ENCODE peak calls at places on chromosomes 12 and 14, in seven cellular contexts. M, I, R, W, G, U and E are unnamed samples.
A peak's percentile ranks its signal among the peaks of the same experiment; 100 is the strongest.

GRCh38 chr12:3168775-3169221 is 91.6 kb downstream of the TSPAN9 start:
- DNase-seq in M (no peak), I (peak; percentile 86), R (peak; percentile 97), W (no peak), G (no peak), U (no peak), E (no peak)

GRCh38 chr12:102479099-102479887 is 1.1 kb downstream of the IGF1 start:
- DNase-seq in M (no peak), I (no peak), R (no peak), W (no peak), G (no peak), U (no peak), E (no peak)

GRCh38 chr14:75884198-75884611 is 97.6 kb downstream of the TGFB3 start:
- DNase-seq in M (no peak), I (no peak), R (no peak), W (no peak), G (no peak), U (peak; percentile 52), E (no peak)

GRCh38 chr14:101539929-101540328 is 21.4 kb upstream of the DIO3 start:
- DNase-seq in M (no peak), I (no peak), R (no peak), W (peak; percentile 26), G (no peak), U (no peak), E (no peak)

GRCh38 chr14:57461777-57462320 is 31.8 kb downstream of the CCDC198 start:
- DNase-seq in M (no peak), I (no peak), R (no peak), W (no peak), G (no peak), U (no peak), E (no peak)

GRCh38 chr12:124493809-124494750 is 73.3 kb downstream of the NCOR2 start:
- DNase-seq in M (no peak), I (no peak), R (no peak), W (peak; percentile 47), G (no peak), U (peak; percentile 65), E (peak; percentile 87)

GRCh38 chr14:44461811-44462210 is 45.3 kb downstream of the FSCB start:
- DNase-seq in M (no peak), I (no peak), R (no peak), W (no peak), G (no peak), U (no peak), E (no peak)

GRCh38 chr14:54338696-54339317 is 58.0 kb upstream of the CDKN3 start:
- DNase-seq in M (no peak), I (peak; percentile 18), R (no peak), W (no peak), G (no peak), U (peak; percentile 58), E (no peak)

GRCh38 chr14:61466249-61466904 is 145.0 kb downstream of the PRKCH start:
- DNase-seq in M (no peak), I (peak; percentile 52), R (peak; percentile 94), W (peak; percentile 94), G (peak; percentile 40), U (no peak), E (no peak)

GRCh38 chr12:47312794-47313426 is 233.2 kb upstream of the AMIGO2 start:
- DNase-seq in M (no peak), I (no peak), R (no peak), W (no peak), G (no peak), U (peak; percentile 92), E (no peak)

DNA sequence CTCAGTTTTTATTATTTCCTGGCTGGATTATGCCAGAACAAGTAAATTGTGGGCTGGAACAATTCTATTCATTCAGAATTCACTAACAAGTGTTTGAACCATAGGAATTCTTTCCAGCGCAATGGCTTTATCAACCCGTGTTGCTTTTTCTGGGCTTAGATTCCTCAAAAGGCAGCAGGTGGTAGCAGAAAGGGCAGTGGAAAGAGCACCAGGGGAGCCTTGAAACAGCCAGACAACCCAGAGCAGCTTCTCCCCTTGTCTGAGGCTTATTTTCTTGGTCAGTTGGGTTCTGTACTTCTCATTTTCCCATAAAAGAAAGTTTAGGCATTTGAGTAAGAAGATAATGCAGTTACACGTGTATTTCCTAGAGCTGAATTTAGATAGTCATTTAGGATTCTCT is 130.7 kb downstream of the OTOGL start:
- DNase-seq in M (no peak), I (no peak), R (no peak), W (peak; percentile 32), G (no peak), U (no peak), E (no peak)
- H3K27ac ChIP-seq in M (no peak overlapping the region), I (no peak overlapping the region), R (no peak overlapping the region), W (peak overlapping the region; percentile 37), G (no peak overlapping the region), U (no peak overlapping the region), E (no peak overlapping the region)

DNA sequence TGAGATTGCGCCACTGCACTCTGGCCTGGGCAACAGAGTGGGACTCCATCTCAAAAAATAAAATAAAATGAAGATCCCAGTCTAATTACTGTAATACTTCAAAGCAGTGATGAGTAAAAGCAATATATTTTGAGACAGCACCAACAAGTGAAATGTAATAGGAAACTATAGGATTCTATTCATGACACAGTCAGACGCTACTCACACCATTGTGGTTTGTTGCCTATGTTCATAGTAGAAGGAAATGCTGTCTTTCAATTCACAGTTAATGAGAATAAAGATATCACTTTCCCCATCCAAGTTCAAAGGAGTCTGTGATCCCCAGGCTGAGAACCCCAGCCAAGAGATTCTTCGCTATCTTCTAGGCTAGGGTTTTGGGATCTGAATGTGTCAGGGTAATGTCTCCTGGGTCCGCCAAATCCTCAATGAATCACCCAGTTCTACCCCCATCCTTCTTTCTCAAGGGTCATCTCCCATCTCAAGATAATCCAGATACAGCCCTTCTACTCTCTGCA is 16.6 kb upstream of the DTX1 start:
- DNase-seq in M (no peak), I (no peak), R (no peak), W (no peak), G (no peak), U (no peak), E (no peak)
- H3K27ac ChIP-seq in M (no peak overlapping the region), I (no peak overlapping the region), R (peak overlapping the region; percentile 89), W (no peak overlapping the region), G (no peak overlapping the region), U (no peak overlapping the region), E (peak overlapping the region; percentile 72)

DNA sequence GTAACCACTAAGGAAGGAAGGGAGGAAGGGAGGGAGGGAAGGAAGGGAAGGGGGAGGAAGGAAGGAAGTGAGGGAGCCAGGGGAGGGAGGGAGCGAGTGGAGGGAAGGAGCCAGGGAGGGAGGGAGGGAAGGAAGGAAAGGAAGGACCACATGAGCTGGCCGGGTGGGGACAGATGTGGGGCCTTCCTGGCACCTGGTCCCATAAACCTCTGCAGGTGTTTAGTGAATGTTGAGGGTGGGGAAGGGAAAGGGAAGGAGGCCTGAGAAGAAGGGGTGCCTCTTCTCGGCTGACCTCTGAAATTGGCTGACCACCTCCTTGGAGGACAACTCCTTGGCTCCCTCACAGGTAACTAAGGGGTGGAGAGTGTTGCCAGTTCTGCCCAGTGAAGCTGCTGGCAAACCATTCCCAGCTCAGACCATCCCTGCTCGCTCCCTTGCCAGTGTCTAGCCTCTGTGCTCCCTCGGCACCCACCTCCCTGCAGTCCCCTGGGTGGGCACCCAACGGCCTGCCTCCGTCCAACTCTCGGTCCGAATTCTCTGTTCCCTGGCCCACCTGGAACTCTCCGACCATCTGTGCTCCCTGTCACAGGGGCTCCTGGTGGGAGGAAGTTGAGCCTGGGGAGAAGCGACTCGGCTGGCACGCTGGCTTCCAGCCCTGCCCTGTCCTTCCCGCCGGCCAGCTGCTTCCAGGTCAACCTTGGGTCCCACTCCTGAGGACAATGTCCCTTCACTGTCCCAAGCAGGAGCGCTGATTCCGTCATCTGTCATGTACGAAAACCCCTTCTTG is 12.2 kb upstream of the PPP1R13B start:
- DNase-seq in M (no peak), I (no peak), R (no peak), W (no peak), G (no peak), U (no peak), E (peak; percentile 77)
- H3K27ac ChIP-seq in M (no peak overlapping the region), I (no peak overlapping the region), R (no peak overlapping the region), W (peak overlapping the region; percentile 63), G (no peak overlapping the region), U (no peak overlapping the region), E (peak overlapping the region; percentile 33)

GRCh38 chr14:52922059-52922458 is 28.8 kb downstream of the FERMT2 start:
- DNase-seq in M (no peak), I (no peak), R (no peak), W (no peak), G (no peak), U (no peak), E (no peak)
- H3K27ac ChIP-seq in M (no peak overlapping the region), I (no peak overlapping the region), R (peak overlapping the region; percentile 86), W (no peak overlapping the region), G (no peak overlapping the region), U (no peak overlapping the region), E (no peak overlapping the region)

GRCh38 chr12:71665109-71665476 is 992 bp downstream of the THAP2 start:
- DNase-seq in M (no peak), I (no peak), R (no peak), W (no peak), G (no peak), U (peak; percentile 57), E (no peak)

GRCh38 chr12:71664411-71665108 is 459 bp downstream of the THAP2 start:
- DNase-seq in M (no peak), I (peak; percentile 10), R (no peak), W (no peak), G (no peak), U (no peak), E (no peak)

GRCh38 chr12:71663561-71664410 is at the start of the genes THAP2 and ZFC3H1:
- DNase-seq in M (peak; percentile 80), I (peak; percentile 93), R (peak; percentile 94), W (peak; percentile 96), G (peak; percentile 88), U (peak; percentile 99), E (peak; percentile 98)

GRCh38 chr12:71662861-71663560 is 637 bp downstream of the ZFC3H1 start:
- DNase-seq in M (peak; percentile 58), I (peak; percentile 43), R (peak; percentile 70), W (peak; percentile 79), G (no peak), U (peak; percentile 83), E (peak; percentile 94)

DNA sequence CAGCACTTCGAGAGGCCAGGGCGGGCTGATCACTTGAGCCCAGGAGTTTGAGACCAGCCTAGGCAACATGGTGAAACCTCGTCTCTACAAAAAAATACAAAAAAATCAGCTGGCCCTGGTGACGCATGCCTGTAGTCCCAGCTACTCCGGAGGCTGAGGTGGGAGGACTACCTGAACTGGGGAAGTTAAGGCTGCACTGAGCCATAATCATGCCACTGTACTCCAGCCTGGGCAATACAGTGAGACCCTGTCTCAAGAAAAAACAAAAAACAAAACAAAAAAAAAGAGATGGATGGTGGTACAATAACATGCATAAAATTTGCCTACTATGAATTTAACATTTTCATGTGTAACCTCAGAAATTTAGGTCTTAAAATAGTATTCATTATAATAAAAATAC is 2.2 kb downstream of the THAP2 start:
- DNase-seq in M (no peak), I (no peak), R (no peak), W (no peak), G (no peak), U (no peak), E (no peak)
- H3K27ac ChIP-seq in M (no peak overlapping the region), I (no peak overlapping the region), R (no peak overlapping the region), W (no peak overlapping the region), G (no peak overlapping the region), U (no peak overlapping the region), E (no peak overlapping the region)